ENCODE peak calls at places on chromosomes 16 and 17, in eight cellular contexts. P, O, I, W, A, N, R and T are unnamed samples.

GRCh38 chr17:182164-182751 is 808 bp upstream of the DOC2B start:
- DNase-seq in O (no peak), R (peak; percentile 31), W (no peak), P (no peak), A (no peak), I (no peak), N (no peak), T (no peak)

GRCh38 chr16:56781565-56781964 is 51.6 kb downstream of the NUP93 start:
- DNase-seq in W (no peak), P (no peak), I (no peak), R (no peak), O (no peak), N (no peak), A (no peak), T (no peak)

GRCh38 chr17:33396818-33397217 is 103.7 kb upstream of the ASIC2 start:
- DNase-seq in R (no peak), P (no peak), I (no peak), W (no peak), A (no peak), N (no peak), O (no peak), T (no peak)

GRCh38 chr16:1335211-1335971 is 1.9 kb downstream of the BAIAP3 start:
- DNase-seq in W (no peak), A (no peak), R (no peak), I (no peak), N (no peak), O (no peak), P (no peak), T (no peak)

GRCh38 chr17:28946239-28946638 is 5.1 kb downstream of the PHF12 start:
- DNase-seq in N (no peak), A (no peak), P (no peak), O (no peak), W (no peak), I (no peak), R (no peak), T (no peak)

GRCh38 chr17:62754696-62755095 is 53.4 kb downstream of the MARCHF10 start:
- DNase-seq in A (no peak), R (no peak), O (no peak), N (no peak), I (no peak), P (no peak), W (no peak), T (no peak)

GRCh38 chr16:86798247-86799041 is 220.1 kb downstream of the FOXL1 start:
- DNase-seq in R (no peak), W (no peak), N (no peak), P (no peak), A (no peak), I (no peak), O (no peak), T (no peak)

GRCh38 chr16:17359778-17360177 is 111.0 kb downstream of the XYLT1 start:
- DNase-seq in I (no peak), P (peak; percentile 31), O (no peak), R (no peak), A (no peak), N (no peak), W (no peak), T (no peak)

GRCh38 chr16:81778861-81779539 is at the start of gene PLCG2:
- DNase-seq in P (peak; percentile 73), R (peak; percentile 78), W (no peak), O (peak; percentile 72), I (peak; percentile 76), N (peak; percentile 80), A (peak; percentile 14), T (peak; percentile 56)

GRCh38 chr16:54506691-54507090 is 220.1 kb upstream of the IRX3 start:
- DNase-seq in W (no peak), N (no peak), O (no peak), A (no peak), I (no peak), R (no peak), P (no peak), T (no peak)

GRCh38 chr16:80006175-80006895 is 405.8 kb upstream of the MAF start:
- DNase-seq in R (no peak), P (no peak), A (no peak), I (no peak), N (no peak), W (no peak), O (peak; percentile 6), T (no peak)

GRCh38 chr16:71930013-71930563 is 34.8 kb downstream of the IST1 start:
- DNase-seq in N (no peak), R (no peak), W (no peak), O (no peak), A (no peak), I (no peak), P (no peak), T (no peak)

GRCh38 chr16:31138621-31139578 is 3.4 kb upstream of the PRSS8 start:
- DNase-seq in R (peak; percentile 54), P (no peak), N (no peak), I (no peak), W (no peak), O (no peak), A (no peak), T (no peak)

GRCh38 chr16:49081556-49081955 is 200.1 kb downstream of the CBLN1 start:
- DNase-seq in A (no peak), I (no peak), R (no peak), O (no peak), W (no peak), N (no peak), P (no peak), T (no peak)

GRCh38 chr17:32319548-32319905 is 22.4 kb downstream of the C17orf75 start:
- DNase-seq in A (peak; percentile 28), I (peak; percentile 85), R (peak; percentile 93), O (peak; percentile 84), P (peak; percentile 81), N (peak; percentile 72), W (no peak), T (peak; percentile 58)

GRCh38 chr17:79457376-79457775 is 153.5 kb downstream of the RBFOX3 start:
- DNase-seq in R (no peak), P (no peak), W (no peak), N (no peak), O (no peak), A (no peak), I (no peak), T (no peak)

GRCh38 chr17:78347453-78347852 is 12.4 kb downstream of the SOCS3 start:
- DNase-seq in P (no peak), I (no peak), A (no peak), R (no peak), N (no peak), O (no peak), W (no peak), T (no peak)

GRCh38 chr17:45828171-45829133 is 16.2 kb upstream of the SPPL2C start:
- DNase-seq in O (no peak), R (no peak), P (no peak), I (no peak), A (no peak), W (no peak), N (no peak), T (no peak)

GRCh38 chr16:88926374-88926990 is 50.5 kb downstream of the CBFA2T3 start:
- DNase-seq in R (no peak), A (no peak), N (no peak), O (no peak), I (no peak), W (no peak), P (no peak), T (no peak)

GRCh38 chr16:9913604-9914330 is 268.5 kb downstream of the GRIN2A start:
- DNase-seq in N (no peak), P (no peak), I (no peak), R (no peak), W (no peak), A (no peak), O (no peak), T (no peak)

GRCh38 chr17:28745052-28745776 is 1.4 kb downstream of the TRAF4 start:
- DNase-seq in O (peak; percentile 64), P (peak; percentile 45), N (no peak), R (peak; percentile 68), I (peak; percentile 72), A (no peak), W (no peak), T (no peak)